ENCODE peak calls at places on chromosomes 12 and 14, in nine cellular contexts. U is neural crest cell, A is GM13976, S is A549, C is tibial nerve, G is stomach, X is GM12865, V is GM23338, O is foreskin fibroblast. D is an unnamed sample.
A peak's percentile ranks its signal among the peaks of the same experiment; 100 is the strongest.

GRCh38 chr14:61355892-61356325 is 34.5 kb downstream of the PRKCH start:
- DNase-seq in U (no peak), A (no peak), S (peak; percentile 57), C (no peak), G (no peak), X (no peak), V (peak; percentile 81), O (peak; percentile 46), D (no peak)

GRCh38 chr12:114319422-114319821 is 86.5 kb downstream of the TBX5 start:
- DNase-seq in U (no peak), A (no peak), S (no peak), C (no peak), G (no peak), X (no peak), V (no peak), O (peak; percentile 74), D (peak; percentile 20)

GRCh38 chr14:102279282-102279681 is 25.7 kb downstream of the MOK start:
- DNase-seq in U (no peak), A (no peak), S (no peak), C (no peak), G (no peak), X (no peak), V (no peak), O (no peak), D (no peak)

GRCh38 chr12:117559978-117560377 is 198.6 kb upstream of the NOS1 start:
- DNase-seq in U (no peak), A (no peak), S (no peak), C (no peak), G (no peak), X (no peak), V (no peak), O (no peak), D (no peak)

GRCh38 chr12:23493690-23494101 is 455.8 kb downstream of the SOX5 start:
- DNase-seq in U (no peak), A (no peak), S (no peak), C (no peak), G (no peak), X (no peak), V (no peak), O (no peak), D (no peak)

GRCh38 chr12:115467531-115467930 is 783.6 kb upstream of the TBX3 start:
- DNase-seq in U (no peak), A (no peak), S (no peak), C (no peak), G (no peak), X (no peak), V (no peak), O (peak; percentile 37), D (no peak)

GRCh38 chr12:13342971-13343370 is 146.4 kb downstream of the EMP1 start:
- DNase-seq in U (no peak), A (no peak), S (no peak), C (no peak), G (no peak), X (peak; percentile 23), V (no peak), O (peak; percentile 8), D (no peak)

GRCh38 chr12:56635539-56636117 is 5.5 kb upstream of the BAZ2A start:
- DNase-seq in U (no peak), A (no peak), S (peak; percentile 17), C (no peak), G (no peak), X (peak; percentile 52), V (peak; percentile 37), O (peak; percentile 22), D (no peak)

GRCh38 chr12:64160718-64161060 is 61.4 kb downstream of the KICS2 start:
- DNase-seq in U (no peak), A (no peak), S (no peak), C (no peak), G (no peak), X (no peak), V (no peak), O (peak; percentile 89), D (no peak)

GRCh38 chr12:51926718-51927117 is 19.4 kb downstream of the ACVRL1 start:
- DNase-seq in U (no peak), A (no peak), S (peak; percentile 71), C (no peak), G (peak; percentile 75), X (peak; percentile 71), V (peak; percentile 74), O (peak; percentile 47), D (no peak)
- TF ChIP-seq CTCF in U (peak; percentile 62), A (peak; percentile 27), S (peak; percentile 38), C (peak; percentile 30), G (peak; percentile 72), X (peak; percentile 53), V (peak; percentile 69), O (peak; percentile 41), D (peak; percentile 40)

DNA sequence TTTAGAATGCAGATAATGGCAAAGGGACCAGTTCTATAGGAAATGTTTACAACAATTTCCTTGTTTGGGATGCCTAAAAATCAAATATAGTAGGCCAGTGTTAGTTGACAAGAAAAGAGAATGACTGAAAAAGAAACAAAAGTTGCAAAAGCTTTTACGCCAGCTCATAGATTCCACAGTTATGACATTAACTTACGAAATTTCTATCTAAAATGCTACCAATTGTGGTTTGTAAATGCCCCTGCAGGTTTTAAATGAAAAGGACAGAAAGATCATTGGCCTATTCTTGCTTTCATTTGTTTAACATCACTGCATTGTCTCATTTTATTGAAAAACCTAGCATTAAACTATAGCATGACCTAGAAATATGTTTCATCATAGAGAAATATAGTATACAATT is 345.8 kb downstream of the CCDC91 start:
- DNase-seq in U (no peak), A (no peak), S (no peak), C (no peak), G (no peak), X (no peak), V (no peak), O (peak; percentile 82), D (peak; percentile 42)
- TF ChIP-seq CTCF in U (no peak), A (no peak), S (no peak), C (no peak), G (no peak), X (no peak), V (no peak), O (no peak), D (peak; percentile 12)

GRCh38 chr14:55532645-55533309 is 47.2 kb upstream of the KTN1 start:
- DNase-seq in U (no peak), A (no peak), S (no peak), C (no peak), G (no peak), X (no peak), V (peak; percentile 47), O (no peak), D (no peak)
- TF ChIP-seq CTCF in U (peak; percentile 34), A (no peak), S (no peak), C (no peak), G (no peak), X (no peak), V (peak; percentile 32), O (no peak), D (no peak)

DNA sequence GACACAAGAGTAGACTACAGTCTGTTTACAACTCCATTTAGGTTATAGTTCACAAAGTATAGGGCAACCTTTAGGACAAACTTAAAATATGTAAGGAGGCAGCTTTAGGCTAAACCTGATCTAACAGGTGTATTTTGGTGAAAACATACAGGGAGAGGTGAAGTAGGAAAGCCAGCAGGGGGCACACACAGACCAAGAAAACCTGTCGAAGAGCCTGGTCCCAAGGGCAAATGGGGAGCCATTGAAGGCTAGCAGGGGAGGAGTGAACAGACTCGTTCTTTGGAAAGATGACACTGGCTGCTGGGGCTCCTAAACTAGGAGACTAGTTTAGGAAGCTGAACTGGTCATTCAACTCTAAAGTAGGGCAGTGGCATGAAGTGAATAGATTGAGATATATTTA is 138.8 kb upstream of the WSCD2 start:
- DNase-seq in U (peak; percentile 20), A (peak; percentile 5), S (peak; percentile 49), C (no peak), G (no peak), X (peak; percentile 54), V (peak; percentile 91), O (no peak), D (no peak)
- TF ChIP-seq CTCF in U (peak; percentile 70), A (peak; percentile 38), S (peak; percentile 53), C (peak; percentile 12), G (peak; percentile 31), X (peak; percentile 41), V (peak; percentile 76), O (no peak), D (peak; percentile 8)

D was measured in AG09319.